ENCODE peak calls at places on chromosomes 2 and 18, in seven cellular contexts. M, S, D, P, Y, V and O are unnamed samples.

GRCh38 chr18:45993441-45993840 is 26.3 kb upstream of the EPG5 start:
- DNase-seq in D (no peak), P (peak), V (no peak), M (no peak), S (no peak), Y (peak), O (no peak)

GRCh38 chr18:32300914-32301313 is 111.1 kb downstream of the MEP1B start:
- DNase-seq in M (no peak), V (no peak), D (no peak), P (peak), S (no peak), Y (peak), O (no peak)

GRCh38 chr2:241232736-241233575 is 44.5 kb downstream of the ANO7 start:
- DNase-seq in P (no peak), Y (no peak), M (no peak), D (no peak), V (no peak), S (no peak), O (no peak)

GRCh38 chr2:136874258-136874657 is 108.9 kb downstream of the THSD7B start:
- DNase-seq in M (peak), P (peak), V (no peak), D (peak), S (peak), Y (peak), O (peak)

GRCh38 chr2:16034975-16035746 is 94.8 kb downstream of the MYCN start:
- DNase-seq in P (no peak), D (no peak), V (no peak), M (no peak), S (no peak), Y (no peak), O (no peak)

GRCh38 chr2:16617282-16618266 is 48.1 kb downstream of the CYRIA start:
- DNase-seq in Y (peak), P (no peak), V (no peak), D (peak), M (peak), S (no peak), O (peak)

GRCh38 chr2:117858892-117859531 is 44.5 kb downstream of the DDX18 start:
- DNase-seq in M (peak), S (no peak), Y (peak), V (no peak), P (no peak), D (no peak), O (peak)

GRCh38 chr2:200752332-200752731 is 59.4 kb upstream of the BZW1 start:
- DNase-seq in Y (no peak), V (no peak), D (no peak), P (no peak), S (no peak), M (no peak), O (no peak)

GRCh38 chr2:121596221-121597080 is 52.8 kb downstream of the CLASP1 start:
- DNase-seq in Y (peak), P (peak), S (no peak), M (peak), V (peak), D (peak), O (peak)

GRCh38 chr18:61616111-61616610 is 276.6 kb downstream of the RNF152 start:
- DNase-seq in D (no peak), M (no peak), V (no peak), P (no peak), Y (no peak), S (no peak), O (peak)

GRCh38 chr2:230706053-230706498 is 6.6 kb upstream of the CAB39 start:
- DNase-seq in M (no peak), S (no peak), D (peak), Y (no peak), P (peak), V (no peak), O (no peak)

GRCh38 chr2:133458280-133458679 is 110.0 kb downstream of the NCKAP5 start:
- DNase-seq in Y (peak), V (no peak), S (no peak), D (no peak), M (no peak), P (peak), O (no peak)

GRCh38 chr2:216546646-216547403 is 48.2 kb downstream of the RPL37A start:
- DNase-seq in V (no peak), D (no peak), Y (peak), S (no peak), P (no peak), M (no peak), O (no peak)

GRCh38 chr2:134700730-134701129 is 18.1 kb downstream of the TMEM163 start:
- DNase-seq in V (no peak), S (no peak), P (no peak), D (no peak), M (no peak), Y (no peak), O (no peak)

GRCh38 chr2:2016912-2017311 is 272.6 kb upstream of the PXDN start:
- DNase-seq in Y (no peak), P (no peak), V (no peak), M (no peak), D (no peak), S (no peak), O (no peak)

GRCh38 chr18:57141208-57142129 is 5.4 kb upstream of the BOD1L2 start:
- DNase-seq in D (peak), P (peak), V (no peak), Y (no peak), M (no peak), S (no peak), O (no peak)

GRCh38 chr2:39851691-39852110 is 72.6 kb upstream of the THUMPD2 start:
- DNase-seq in P (peak), D (peak), Y (peak), V (no peak), S (peak), M (peak), O (peak)

GRCh38 chr2:218028562-218029348 is 26.0 kb upstream of the TNS1 start:
- DNase-seq in M (no peak), V (no peak), S (no peak), D (no peak), P (no peak), Y (no peak), O (no peak)

GRCh38 chr18:40371673-40372072 is 1583.4 kb upstream of the PIK3C3 start:
- DNase-seq in S (no peak), P (peak), M (no peak), Y (peak), V (no peak), D (no peak), O (no peak)

GRCh38 chr2:16257725-16258028 is 317.3 kb downstream of the MYCN start:
- DNase-seq in D (no peak), P (no peak), S (no peak), Y (no peak), M (no peak), V (no peak), O (no peak)

GRCh38 chr18:9648431-9649163 is 34.2 kb upstream of the PPP4R1 start:
- DNase-seq in S (no peak), M (no peak), P (peak), D (no peak), Y (no peak), V (no peak), O (no peak)

GRCh38 chr2:180657054-180657453 is 323.4 kb upstream of the UBE2E3 start:
- DNase-seq in D (peak), M (no peak), Y (peak), S (no peak), V (peak), P (peak), O (no peak)

GRCh38 chr2:122734756-122735155 is 979.3 kb downstream of the TSN start:
- DNase-seq in M (no peak), V (no peak), Y (peak), S (no peak), P (peak), D (no peak), O (peak)

GRCh38 chr2:71500426-71501079 is 47.2 kb downstream of the DYSF start:
- DNase-seq in Y (no peak), D (no peak), P (no peak), V (no peak), M (no peak), S (no peak), O (peak)

GRCh38 chr2:205220559-205220958 is 461.7 kb upstream of the NRP2 start:
- DNase-seq in S (no peak), M (no peak), D (no peak), V (no peak), Y (no peak), P (no peak), O (no peak)

GRCh38 chr2:191351921-191352320 is 106.7 kb downstream of the MYO1B start:
- DNase-seq in M (no peak), D (no peak), P (no peak), S (no peak), Y (peak), V (no peak), O (no peak)

GRCh38 chr2:102841107-102841840 is 79.4 kb downstream of the TMEM182 start:
- DNase-seq in S (peak), M (peak), D (peak), V (peak), P (peak), Y (peak), O (peak)

GRCh38 chr2:46690825-46691224 is 211.5 kb downstream of the TMEM247 start:
- DNase-seq in S (no peak), Y (peak), V (peak), M (no peak), D (no peak), P (peak), O (no peak)

GRCh38 chr2:73285162-73285739 is 973 bp upstream of the FBXO41 start:
- DNase-seq in P (no peak), V (no peak), M (no peak), D (no peak), Y (no peak), S (peak), O (no peak)

GRCh38 chr18:13221821-13222220 is 3.3 kb downstream of the LDLRAD4 start:
- DNase-seq in D (peak), S (no peak), P (no peak), V (no peak), M (no peak), Y (no peak), O (no peak)

GRCh38 chr2:172428841-172429173 is 1.4 kb downstream of the ITGA6 start:
- DNase-seq in P (no peak), V (no peak), S (no peak), D (no peak), Y (no peak), M (no peak), O (peak)

GRCh38 chr2:241858206-241859016 is at the start of gene PDCD1:
- DNase-seq in M (no peak), Y (no peak), S (peak), P (no peak), V (no peak), D (no peak), O (peak)

GRCh38 chr18:11121426-11121825 is 27.9 kb downstream of the PIEZO2 start:
- DNase-seq in S (no peak), D (no peak), M (no peak), V (no peak), P (no peak), Y (no peak), O (no peak)

GRCh38 chr2:186693446-186693842 is 416 bp upstream of the FAM171B start:
- DNase-seq in P (no peak), S (no peak), M (no peak), Y (peak), D (no peak), V (no peak), O (peak)

GRCh38 chr2:143730950-143731254 is 601.7 kb downstream of the ARHGAP15 start:
- DNase-seq in P (no peak), M (no peak), D (no peak), Y (peak), V (no peak), S (no peak), O (no peak)

GRCh38 chr18:58454406-58455061 is 174.4 kb downstream of the ALPK2 start:
- DNase-seq in D (no peak), Y (no peak), M (no peak), P (peak), S (no peak), V (no peak), O (no peak)

DNA sequence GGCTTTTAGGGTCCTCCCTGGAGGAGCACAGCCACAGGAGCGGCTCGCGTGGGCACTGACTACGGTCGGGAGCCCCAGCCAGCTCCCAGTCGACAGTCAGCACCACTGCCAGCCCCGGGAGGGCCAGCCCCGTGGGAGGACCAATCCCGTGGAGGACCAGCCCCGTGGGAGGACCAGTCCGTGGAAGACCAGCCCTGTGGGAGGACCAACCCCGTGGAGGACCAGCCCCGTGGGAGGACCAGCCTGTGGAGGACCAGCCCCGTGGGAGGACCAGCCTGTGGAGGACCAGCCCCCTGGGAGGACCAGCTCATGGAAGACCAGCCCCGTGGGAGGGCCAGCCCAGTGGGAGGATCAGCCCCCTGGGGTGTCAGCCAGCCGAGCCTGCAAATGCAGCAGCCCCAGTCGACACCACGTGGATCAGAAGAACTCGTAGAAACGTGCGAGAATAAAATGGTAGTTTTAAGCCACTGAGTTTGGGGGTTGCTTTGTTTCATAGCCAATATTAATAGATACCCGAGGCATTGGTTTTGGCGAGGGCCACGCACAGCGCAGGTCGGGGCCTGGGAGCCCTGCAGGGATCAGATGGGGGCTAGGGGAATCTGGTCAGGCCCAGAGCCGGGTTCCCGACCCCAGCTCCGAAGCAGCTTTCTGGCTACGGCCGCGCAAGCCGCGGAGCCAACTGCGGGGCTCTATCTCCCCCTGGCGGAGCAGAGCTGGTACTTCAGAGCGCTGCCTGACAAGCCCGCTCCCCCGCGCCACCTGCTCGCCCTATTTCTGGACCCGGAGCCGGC is 73.0 kb downstream of the TEX51 start:
- DNase-seq in M (peak), Y (peak), V (peak), S (peak), D (peak), P (peak), O (peak)
- TF ChIP-seq EZH2 in M (peak), Y (no peak), V (no peak), S (no peak), D (no peak), P (no peak), O (no peak)

DNA sequence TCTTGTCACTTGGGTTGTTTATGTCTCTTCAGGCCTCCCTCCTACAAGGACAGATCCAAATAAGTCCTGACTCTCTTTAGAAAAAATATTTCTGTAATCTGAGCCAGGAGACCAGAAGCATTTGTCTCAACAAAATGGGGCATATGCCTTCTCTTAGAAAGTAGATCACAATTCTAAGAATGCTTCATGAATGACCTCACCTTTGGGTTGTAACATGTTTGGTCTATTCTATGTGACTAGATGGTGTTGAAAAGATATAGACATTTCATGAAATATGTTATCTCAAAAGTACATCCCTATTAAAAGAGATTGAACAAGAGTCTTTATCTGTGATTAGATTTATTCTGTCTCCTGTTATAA is 159.0 kb upstream of the SETBP1 start:
- DNase-seq in D (no peak), S (no peak), M (no peak), V (no peak), P (no peak), Y (peak), O (no peak)
- TF ChIP-seq EZH2phosphoT487 in D (no peak), S (no peak), M (no peak), V (no peak), P (no peak), Y (no peak), O (no peak)

GRCh38 chr2:176187306-176188217 is 906 bp upstream of the HOXD1 start:
- DNase-seq in Y (peak), P (no peak), S (peak), V (no peak), M (peak), D (no peak), O (peak)

GRCh38 chr2:176188218-176188968 is at the start of gene HOXD1:
- DNase-seq in M (peak), P (peak), D (peak), V (no peak), S (peak), Y (peak), O (peak)

GRCh38 chr2:176188969-176189665 is 649 bp downstream of the HOXD1 start:
- DNase-seq in V (no peak), D (peak), M (peak), Y (peak), S (no peak), P (no peak), O (peak)

GRCh38 chr2:176192351-176192750 is 3.9 kb downstream of the HOXD1 start:
- DNase-seq in D (no peak), Y (no peak), S (no peak), M (no peak), V (no peak), P (no peak), O (peak)

DNA sequence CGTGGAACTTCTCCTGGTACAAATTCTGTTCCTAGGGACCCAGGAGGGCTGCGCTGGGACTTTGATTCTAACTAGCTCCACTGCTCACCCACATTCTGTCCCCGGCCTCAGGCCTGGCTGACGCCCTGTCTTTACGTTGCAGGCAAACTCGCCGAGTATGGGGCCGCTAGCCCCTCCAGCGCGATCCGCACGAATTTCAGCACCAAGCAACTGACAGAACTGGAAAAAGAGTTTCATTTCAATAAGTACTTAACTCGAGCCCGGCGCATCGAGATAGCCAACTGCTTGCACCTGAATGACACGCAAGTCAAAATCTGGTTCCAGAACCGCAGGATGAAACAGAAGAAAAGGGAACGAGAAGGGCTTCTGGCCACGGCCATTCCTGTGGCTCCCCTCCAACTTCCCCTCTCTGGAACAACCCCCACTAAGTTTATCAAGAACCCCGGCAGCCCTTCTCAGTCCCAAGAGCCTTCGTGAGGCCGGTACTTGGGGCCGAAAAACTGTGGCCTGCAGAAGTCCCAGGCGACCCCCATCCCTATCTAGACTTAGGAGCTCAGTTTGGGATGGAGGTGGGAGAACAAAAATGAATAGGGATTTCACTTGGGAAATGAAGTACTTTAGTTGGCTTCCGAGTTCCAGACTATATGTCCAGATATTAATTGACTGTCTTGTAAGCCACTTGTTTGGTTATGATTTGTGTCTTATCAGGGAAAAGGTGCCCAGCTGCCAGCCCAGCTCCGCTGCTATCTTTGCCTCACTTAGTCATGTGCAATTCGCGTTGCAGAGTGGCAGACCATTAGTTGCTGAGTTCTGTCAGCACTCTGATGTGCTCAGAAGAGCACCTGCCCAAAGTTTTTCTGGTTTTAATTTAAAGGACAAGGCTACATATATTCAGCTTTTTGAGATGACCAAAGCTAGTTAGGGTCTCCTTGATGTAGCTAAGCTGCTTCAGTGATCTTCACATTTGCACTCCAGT is 1.5 kb downstream of the HOXD1 start:
- DNase-seq in M (peak), S (no peak), P (no peak), D (no peak), Y (no peak), V (no peak), O (peak)
- TF ChIP-seq EZH2 in M (peak), S (no peak), P (no peak), D (peak), Y (no peak), V (no peak), O (peak)

DNA sequence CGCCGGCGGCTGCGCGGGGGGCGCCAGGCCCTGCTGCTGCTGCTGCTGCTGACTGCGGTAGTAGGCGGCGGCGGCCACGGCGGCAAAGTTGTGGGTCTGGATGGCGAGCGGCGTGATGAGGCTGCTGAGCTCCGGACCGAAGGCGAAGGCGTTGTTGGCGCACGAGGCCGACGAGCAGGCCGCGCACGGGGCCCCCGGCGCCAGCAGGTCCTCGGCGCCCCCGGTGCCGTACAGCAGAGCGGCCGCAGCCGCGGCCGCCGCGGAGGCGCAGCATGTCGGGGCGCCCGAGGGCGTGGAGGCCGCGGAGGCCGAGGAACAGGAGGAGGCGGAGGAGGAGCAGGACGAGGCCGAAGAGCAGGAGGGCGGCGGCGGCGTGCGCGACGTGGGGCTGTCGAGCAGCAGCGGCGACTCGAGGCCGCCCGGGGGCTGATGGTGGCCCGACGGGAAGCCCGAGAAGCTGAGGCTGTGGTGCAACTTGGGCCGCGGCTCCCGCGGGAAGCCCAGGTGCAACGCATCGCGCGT is 1.8 kb downstream of the ZFP36L2 start:
- DNase-seq in S (peak), V (no peak), Y (peak), M (peak), D (peak), P (peak), O (peak)
- TF ChIP-seq EZH2phosphoT487 in S (no peak), V (no peak), Y (no peak), M (no peak), D (no peak), P (no peak), O (no peak)